ENCODE peak calls at places on chromosomes 11 and 22, in seven cellular contexts. One of them, this sample, is unnamed.

GRCh38 chr11:65366340-65366773 is 11.8 kb downstream of the TIGD3 start:
- DNase-seq in astrocyte of the spinal cord: peak; percentile 79
- DNase-seq in mucosa of descending colon: no peak
- DNase-seq in AG04450: peak; percentile 65
- DNase-seq in sigmoid colon: no peak
- DNase-seq in lung: no peak
- DNase-seq in MM.1S: peak; percentile 64
- DNase-seq in this sample: peak; percentile 63

GRCh38 chr11:126155402-126156187 is 55.9 kb downstream of the RPUSD4 start:
- DNase-seq in astrocyte of the spinal cord: no peak
- DNase-seq in mucosa of descending colon: no peak
- DNase-seq in AG04450: no peak
- DNase-seq in sigmoid colon: no peak
- DNase-seq in lung: no peak
- DNase-seq in MM.1S: no peak
- DNase-seq in this sample: no peak

GRCh38 chr11:119791701-119792151 is 62.7 kb upstream of the NECTIN1 start:
- DNase-seq in astrocyte of the spinal cord: peak; percentile 85
- DNase-seq in mucosa of descending colon: no peak
- DNase-seq in AG04450: no peak
- DNase-seq in sigmoid colon: peak; percentile 52
- DNase-seq in lung: no peak
- DNase-seq in MM.1S: no peak
- DNase-seq in this sample: no peak

GRCh38 chr11:97966901-97967300 is 1053.8 kb upstream of the CNTN5 start:
- DNase-seq in astrocyte of the spinal cord: no peak
- DNase-seq in mucosa of descending colon: no peak
- DNase-seq in AG04450: no peak
- DNase-seq in sigmoid colon: no peak
- DNase-seq in lung: no peak
- DNase-seq in MM.1S: no peak
- DNase-seq in this sample: no peak

GRCh38 chr11:56876621-56877312 is 111.9 kb upstream of the OR5AK2 start:
- DNase-seq in astrocyte of the spinal cord: peak; percentile 0
- DNase-seq in mucosa of descending colon: no peak
- DNase-seq in AG04450: no peak
- DNase-seq in sigmoid colon: no peak
- DNase-seq in lung: no peak
- DNase-seq in MM.1S: no peak
- DNase-seq in this sample: no peak

GRCh38 chr11:289145-289705 is 299 bp downstream of the PGGHG start:
- DNase-seq in astrocyte of the spinal cord: no peak
- DNase-seq in mucosa of descending colon: no peak
- DNase-seq in AG04450: no peak
- DNase-seq in sigmoid colon: peak; percentile 67
- DNase-seq in lung: no peak
- DNase-seq in MM.1S: no peak
- DNase-seq in this sample: no peak

GRCh38 chr22:33867118-33867863 is 53.0 kb downstream of the LARGE1 start:
- DNase-seq in astrocyte of the spinal cord: no peak
- DNase-seq in mucosa of descending colon: peak; percentile 62
- DNase-seq in AG04450: no peak
- DNase-seq in sigmoid colon: no peak
- DNase-seq in lung: no peak
- DNase-seq in MM.1S: no peak
- DNase-seq in this sample: no peak

GRCh38 chr11:120108785-120109168 is 29.1 kb downstream of the TRIM29 start:
- DNase-seq in astrocyte of the spinal cord: no peak
- DNase-seq in mucosa of descending colon: no peak
- DNase-seq in AG04450: no peak
- DNase-seq in sigmoid colon: no peak
- DNase-seq in lung: no peak
- DNase-seq in MM.1S: no peak
- DNase-seq in this sample: no peak

GRCh38 chr11:121933694-121934093 is 182.3 kb downstream of the BLID start:
- DNase-seq in astrocyte of the spinal cord: peak; percentile 21
- DNase-seq in mucosa of descending colon: no peak
- DNase-seq in AG04450: no peak
- DNase-seq in sigmoid colon: no peak
- DNase-seq in lung: no peak
- DNase-seq in MM.1S: no peak
- DNase-seq in this sample: no peak

GRCh38 chr11:134498326-134499139 is 86.5 kb upstream of the B3GAT1 start:
- DNase-seq in astrocyte of the spinal cord: no peak
- DNase-seq in mucosa of descending colon: peak; percentile 44
- DNase-seq in AG04450: no peak
- DNase-seq in sigmoid colon: peak; percentile 64
- DNase-seq in lung: no peak
- DNase-seq in MM.1S: no peak
- DNase-seq in this sample: peak; percentile 20

GRCh38 chr11:78438298-78438975 is 20.8 kb upstream of the GAB2 start:
- DNase-seq in astrocyte of the spinal cord: no peak
- DNase-seq in mucosa of descending colon: no peak
- DNase-seq in AG04450: no peak
- DNase-seq in sigmoid colon: no peak
- DNase-seq in lung: no peak
- DNase-seq in MM.1S: peak; percentile 40
- DNase-seq in this sample: no peak

GRCh38 chr11:32870676-32871075 is 21.9 kb upstream of the QSER1 start:
- DNase-seq in astrocyte of the spinal cord: no peak
- DNase-seq in mucosa of descending colon: no peak
- DNase-seq in AG04450: no peak
- DNase-seq in sigmoid colon: no peak
- DNase-seq in lung: no peak
- DNase-seq in MM.1S: no peak
- DNase-seq in this sample: no peak

GRCh38 chr22:17672417-17672991 is 33.9 kb downstream of the BCL2L13 start:
- DNase-seq in astrocyte of the spinal cord: no peak
- DNase-seq in mucosa of descending colon: no peak
- DNase-seq in AG04450: no peak
- DNase-seq in sigmoid colon: no peak
- DNase-seq in lung: no peak
- DNase-seq in MM.1S: no peak
- DNase-seq in this sample: no peak

GRCh38 chr11:104653011-104653806 is 245.1 kb downstream of the CASP12 start:
- DNase-seq in astrocyte of the spinal cord: peak; percentile 18
- DNase-seq in mucosa of descending colon: no peak
- DNase-seq in AG04450: no peak
- DNase-seq in sigmoid colon: no peak
- DNase-seq in lung: no peak
- DNase-seq in MM.1S: peak; percentile 74
- DNase-seq in this sample: no peak

GRCh38 chr11:88538088-88538487 is 200.6 kb upstream of the CTSC start:
- DNase-seq in astrocyte of the spinal cord: no peak
- DNase-seq in mucosa of descending colon: no peak
- DNase-seq in AG04450: no peak
- DNase-seq in sigmoid colon: no peak
- DNase-seq in lung: no peak
- DNase-seq in MM.1S: no peak
- DNase-seq in this sample: no peak

GRCh38 chr22:47154621-47155081 is 392.2 kb downstream of the TBC1D22A start:
- DNase-seq in astrocyte of the spinal cord: peak; percentile 73
- DNase-seq in mucosa of descending colon: no peak
- DNase-seq in AG04450: peak; percentile 38
- DNase-seq in sigmoid colon: peak; percentile 77
- DNase-seq in lung: no peak
- DNase-seq in MM.1S: no peak
- DNase-seq in this sample: peak; percentile 94

GRCh38 chr11:59283825-59284772 is 71.4 kb upstream of the MPEG1 start:
- DNase-seq in astrocyte of the spinal cord: peak; percentile 32
- DNase-seq in mucosa of descending colon: no peak
- DNase-seq in AG04450: peak; percentile 34
- DNase-seq in sigmoid colon: no peak
- DNase-seq in lung: peak; percentile 54
- DNase-seq in MM.1S: peak; percentile 67
- DNase-seq in this sample: no peak

GRCh38 chr22:25623310-25623734 is 58.8 kb downstream of the GRK3 start:
- DNase-seq in astrocyte of the spinal cord: no peak
- DNase-seq in mucosa of descending colon: no peak
- DNase-seq in AG04450: no peak
- DNase-seq in sigmoid colon: no peak
- DNase-seq in lung: no peak
- DNase-seq in MM.1S: no peak
- DNase-seq in this sample: no peak

GRCh38 chr11:66361502-66361941 is 10.0 kb downstream of the SLC29A2 start:
- DNase-seq in astrocyte of the spinal cord: no peak
- DNase-seq in mucosa of descending colon: peak; percentile 21
- DNase-seq in AG04450: no peak
- DNase-seq in sigmoid colon: peak; percentile 15
- DNase-seq in lung: no peak
- DNase-seq in MM.1S: no peak
- DNase-seq in this sample: no peak

GRCh38 chr22:43110927-43111623 is 525 bp downstream of the BIK start:
- DNase-seq in astrocyte of the spinal cord: no peak
- DNase-seq in mucosa of descending colon: peak; percentile 78
- DNase-seq in AG04450: no peak
- DNase-seq in sigmoid colon: no peak
- DNase-seq in lung: peak; percentile 41
- DNase-seq in MM.1S: peak; percentile 34
- DNase-seq in this sample: peak; percentile 90
- TF ChIP-seq CTCF in astrocyte of the spinal cord: no peak
- TF ChIP-seq CTCF in mucosa of descending colon: no peak
- TF ChIP-seq CTCF in AG04450: no peak
- TF ChIP-seq CTCF in sigmoid colon: no peak
- TF ChIP-seq CTCF in lung: no peak
- TF ChIP-seq CTCF in MM.1S: no peak
- TF ChIP-seq CTCF in this sample: no peak

GRCh38 chr11:62708423-62709261 is 1.2 kb downstream of the GNG3 start:
- DNase-seq in astrocyte of the spinal cord: no peak
- DNase-seq in mucosa of descending colon: peak; percentile 73
- DNase-seq in AG04450: no peak
- DNase-seq in sigmoid colon: peak; percentile 73
- DNase-seq in lung: no peak
- DNase-seq in MM.1S: no peak
- DNase-seq in this sample: peak; percentile 74

GRCh38 chr11:62705880-62706831 is 1.1 kb downstream of the BSCL2 start:
- DNase-seq in astrocyte of the spinal cord: peak; percentile 97
- DNase-seq in mucosa of descending colon: peak; percentile 97
- DNase-seq in AG04450: peak; percentile 79
- DNase-seq in sigmoid colon: peak; percentile 97
- DNase-seq in lung: peak; percentile 95
- DNase-seq in MM.1S: peak; percentile 92
- DNase-seq in this sample: peak; percentile 99

GRCh38 chr11:62705401-62705800 is 1.8 kb downstream of the BSCL2 start:
- DNase-seq in astrocyte of the spinal cord: no peak
- DNase-seq in mucosa of descending colon: peak; percentile 54
- DNase-seq in AG04450: no peak
- DNase-seq in sigmoid colon: no peak
- DNase-seq in lung: no peak
- DNase-seq in MM.1S: no peak
- DNase-seq in this sample: peak; percentile 57

GRCh38 chr11:62707277-62707771 is at the start of the genes BSCL2 and GNG3:
- DNase-seq in astrocyte of the spinal cord: no peak
- DNase-seq in mucosa of descending colon: peak; percentile 47
- DNase-seq in AG04450: no peak
- DNase-seq in sigmoid colon: no peak
- DNase-seq in lung: no peak
- DNase-seq in MM.1S: no peak
- DNase-seq in this sample: no peak

DNA sequence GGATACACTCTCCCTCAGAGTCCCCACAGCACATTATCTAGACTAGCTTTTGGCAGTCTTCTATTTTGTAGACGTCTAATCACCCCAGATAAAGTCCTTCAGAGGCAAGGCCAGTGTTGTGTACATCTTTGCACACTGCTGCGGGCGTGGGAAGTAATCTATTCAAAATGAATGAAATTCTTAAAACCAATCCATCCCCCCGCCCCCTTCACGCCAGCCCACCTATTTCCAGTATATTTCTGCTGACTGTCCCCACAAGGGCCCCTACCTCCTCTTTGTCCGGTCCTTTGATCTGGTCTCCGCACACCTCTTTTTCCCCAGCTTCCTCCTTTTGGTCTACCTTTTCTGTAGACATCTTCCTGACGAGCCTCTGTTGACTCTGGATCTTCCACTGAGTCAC is 383 bp downstream of the BSCL2 start:
- DNase-seq in astrocyte of the spinal cord: no peak
- DNase-seq in mucosa of descending colon: peak; percentile 34
- DNase-seq in AG04450: no peak
- DNase-seq in sigmoid colon: peak; percentile 61
- DNase-seq in lung: no peak
- DNase-seq in MM.1S: no peak
- DNase-seq in this sample: no peak
- H3K4me3 ChIP-seq in astrocyte of the spinal cord: peak overlapping the region; percentile 36
- H3K4me3 ChIP-seq in mucosa of descending colon: no peak overlapping the region
- H3K4me3 ChIP-seq in AG04450: no peak overlapping the region
- H3K4me3 ChIP-seq in sigmoid colon: peak overlapping the region; percentile 73
- H3K4me3 ChIP-seq in lung: no peak overlapping the region
- H3K4me3 ChIP-seq in MM.1S: peak overlapping the region; percentile 83
- H3K4me3 ChIP-seq in this sample: peak overlapping the region; percentile 73

GRCh38 chr11:1946812-1947480 is at the start of gene MRPL23:
- DNase-seq in astrocyte of the spinal cord: no peak
- DNase-seq in mucosa of descending colon: peak; percentile 28
- DNase-seq in AG04450: no peak
- DNase-seq in sigmoid colon: peak; percentile 27
- DNase-seq in lung: no peak
- DNase-seq in MM.1S: no peak
- DNase-seq in this sample: no peak
- TF ChIP-seq CTCF in astrocyte of the spinal cord: no peak
- TF ChIP-seq CTCF in mucosa of descending colon: no peak
- TF ChIP-seq CTCF in AG04450: no peak
- TF ChIP-seq CTCF in sigmoid colon: no peak
- TF ChIP-seq CTCF in lung: no peak
- TF ChIP-seq CTCF in MM.1S: no peak
- TF ChIP-seq CTCF in this sample: no peak

GRCh38 chr11:63974259-63975143 is at the start of gene COX8A:
- DNase-seq in astrocyte of the spinal cord: peak; percentile 100
- DNase-seq in mucosa of descending colon: peak; percentile 94
- DNase-seq in AG04450: peak; percentile 99
- DNase-seq in sigmoid colon: peak; percentile 100
- DNase-seq in lung: peak; percentile 99
- DNase-seq in MM.1S: peak; percentile 100
- DNase-seq in this sample: peak; percentile 98
- H3K4me3 ChIP-seq in astrocyte of the spinal cord: peak within 1 kb of the TSS; percentile 96
- H3K4me3 ChIP-seq in mucosa of descending colon: peak within 1 kb of the TSS; percentile 98
- H3K4me3 ChIP-seq in AG04450: peak within 1 kb of the TSS; percentile 99
- H3K4me3 ChIP-seq in sigmoid colon: peak within 1 kb of the TSS; percentile 79
- H3K4me3 ChIP-seq in lung: peak within 1 kb of the TSS; percentile 93
- H3K4me3 ChIP-seq in MM.1S: peak within 1 kb of the TSS; percentile 100
- H3K4me3 ChIP-seq in this sample: peak within 1 kb of the TSS; percentile 89